ENCODE peak calls at places on chromosome 7, in nine cellular contexts. H, U, E, X, I, Q, A, R and Y are unnamed samples.

GRCh38 chr7:25260862-25261454 is 32.7 kb upstream of the NPVF start:
- DNase-seq in U (peak; percentile 23), E (no peak), R (peak; percentile 4), H (no peak), X (no peak), A (no peak), I (no peak), Q (no peak), Y (no peak)

GRCh38 chr7:46844486-46844885 is 737.4 kb downstream of the TNS3 start:
- DNase-seq in I (no peak), H (no peak), X (no peak), R (no peak), Q (no peak), U (no peak), E (no peak), A (no peak), Y (no peak)

GRCh38 chr7:142384508-142384922 is 126.7 kb upstream of the PRSS58 start:
- DNase-seq in I (peak; percentile 61), A (no peak), Q (no peak), U (peak; percentile 75), X (no peak), R (peak; percentile 53), E (no peak), H (peak; percentile 37), Y (no peak)

GRCh38 chr7:116464375-116464774 is 35.2 kb upstream of the CAV2 start:
- DNase-seq in I (no peak), Q (no peak), R (no peak), X (no peak), E (no peak), A (no peak), H (no peak), U (no peak), Y (no peak)

GRCh38 chr7:42480304-42480665 is 243.3 kb upstream of the GLI3 start:
- DNase-seq in R (no peak), E (no peak), X (no peak), Q (no peak), I (no peak), H (no peak), U (peak; percentile 65), A (no peak), Y (no peak)

GRCh38 chr7:128904381-128905197 is 5.9 kb downstream of the KCP start:
- DNase-seq in R (no peak), Q (no peak), H (no peak), I (peak; percentile 68), X (no peak), U (peak; percentile 69), A (no peak), E (no peak), Y (peak; percentile 52)

GRCh38 chr7:80624763-80625162 is 13.7 kb upstream of the CD36 start:
- DNase-seq in Q (no peak), R (no peak), X (no peak), I (no peak), A (no peak), E (no peak), H (no peak), U (no peak), Y (no peak)

GRCh38 chr7:121323515-121323914 is 5.3 kb upstream of the WNT16 start:
- DNase-seq in E (no peak), U (no peak), I (no peak), H (no peak), A (no peak), X (no peak), Q (no peak), R (no peak), Y (no peak)

GRCh38 chr7:157559596-157560257 is 222.9 kb downstream of the DNAJB6 start:
- DNase-seq in A (no peak), U (no peak), R (no peak), E (no peak), X (no peak), H (no peak), Q (no peak), I (no peak), Y (no peak)

GRCh38 chr7:55074008-55074499 is 55.2 kb downstream of the EGFR start:
- DNase-seq in A (no peak), I (peak; percentile 100), E (no peak), U (peak; percentile 93), Q (peak; percentile 29), X (no peak), R (peak; percentile 5), H (peak; percentile 72), Y (peak; percentile 78)

GRCh38 chr7:35483568-35483967 is 211.4 kb downstream of the HERPUD2 start:
- DNase-seq in H (no peak), U (no peak), R (no peak), E (no peak), I (no peak), A (no peak), X (no peak), Q (no peak), Y (no peak)

GRCh38 chr7:15829689-15830088 is 143.2 kb upstream of the MEOX2 start:
- DNase-seq in R (no peak), E (no peak), X (no peak), A (no peak), U (no peak), Q (no peak), H (no peak), I (no peak), Y (no peak)

GRCh38 chr7:111735661-111736323 is 173.5 kb upstream of the IMMP2L start:
- DNase-seq in E (peak; percentile 45), A (no peak), U (peak; percentile 69), H (peak; percentile 35), I (peak; percentile 78), R (peak; percentile 54), Q (no peak), X (peak; percentile 10), Y (peak; percentile 78)

GRCh38 chr7:15015545-15016314 is 113.2 kb upstream of the DGKB start:
- DNase-seq in I (peak; percentile 89), R (no peak), H (peak; percentile 23), Q (no peak), A (no peak), U (peak; percentile 90), X (no peak), E (no peak), Y (peak; percentile 76)

GRCh38 chr7:124310934-124311390 is 278.1 kb upstream of the TMEM229A start:
- DNase-seq in I (no peak), X (no peak), H (no peak), A (no peak), U (peak; percentile 48), E (no peak), R (no peak), Q (no peak), Y (peak; percentile 27)

GRCh38 chr7:150450491-150450992 is at the start of gene GIMAP8:
- DNase-seq in E (no peak), U (no peak), H (peak; percentile 84), X (no peak), A (peak; percentile 19), I (no peak), R (peak; percentile 62), Q (peak; percentile 64), Y (no peak)

GRCh38 chr7:84294907-84295455 is 100.4 kb upstream of the SEMA3A start:
- DNase-seq in A (no peak), E (no peak), Q (no peak), X (no peak), I (no peak), R (no peak), H (no peak), U (no peak), Y (no peak)